ENCODE peak calls at places on chromosome 22, in ten cellular contexts. E is tibial nerve, P is Peyer's patch, S is endothelial cell of umbilical vein, M is adrenal gland, I is body of pancreas, N is IMR-90, Z is prostate gland, O is breast epithelium, C is transverse colon. A is an unnamed sample.

GRCh38 chr22:23503736-23504440 is 76.2 kb downstream of the IGLL1 start:
- DNase-seq in N (no peak), O (no peak), P (no peak), E (no peak), C (no peak), M (no peak), Z (no peak), I (no peak), S (no peak), A (no peak)

GRCh38 chr22:32987081-32987631 is 71.0 kb downstream of the SYN3 start:
- DNase-seq in C (no peak), P (no peak), O (peak; percentile 78), Z (no peak), S (no peak), E (no peak), I (no peak), M (peak; percentile 77), N (no peak), A (peak; percentile 79)

GRCh38 chr22:35324067-35324466 is 24.4 kb downstream of the TOM1 start:
- DNase-seq in I (no peak), E (no peak), M (no peak), S (no peak), N (no peak), C (no peak), O (no peak), Z (no peak), P (no peak), A (no peak)

GRCh38 chr22:25898707-25899365 is 156.8 kb downstream of the MYO18B start:
- DNase-seq in Z (no peak), E (no peak), O (no peak), C (no peak), I (no peak), M (no peak), S (no peak), P (no peak), N (no peak), A (peak; percentile 39)

GRCh38 chr22:35257321-35258143 is at the start of gene HMGXB4:
- DNase-seq in I (peak; percentile 86), C (peak; percentile 88), S (peak; percentile 83), N (peak; percentile 86), E (peak; percentile 68), P (peak; percentile 94), M (peak; percentile 87), O (peak; percentile 76), Z (peak; percentile 84), A (peak; percentile 97)

GRCh38 chr22:22593964-22594656 is 35.0 kb upstream of the PRAME start:
- DNase-seq in O (no peak), E (peak; percentile 18), P (peak; percentile 79), I (peak; percentile 40), Z (no peak), S (peak; percentile 64), M (peak; percentile 67), C (peak; percentile 38), N (peak; percentile 53), A (no peak)

GRCh38 chr22:39621826-39622225 is 51.3 kb downstream of the CACNA1I start:
- DNase-seq in M (no peak), E (no peak), S (no peak), P (no peak), I (no peak), Z (no peak), O (no peak), N (no peak), C (no peak), A (no peak)

GRCh38 chr22:35401863-35402262 is 1.9 kb downstream of the MCM5 start:
- DNase-seq in C (no peak), E (no peak), M (no peak), Z (no peak), P (no peak), N (no peak), I (no peak), S (no peak), O (no peak), A (no peak)

DNA sequence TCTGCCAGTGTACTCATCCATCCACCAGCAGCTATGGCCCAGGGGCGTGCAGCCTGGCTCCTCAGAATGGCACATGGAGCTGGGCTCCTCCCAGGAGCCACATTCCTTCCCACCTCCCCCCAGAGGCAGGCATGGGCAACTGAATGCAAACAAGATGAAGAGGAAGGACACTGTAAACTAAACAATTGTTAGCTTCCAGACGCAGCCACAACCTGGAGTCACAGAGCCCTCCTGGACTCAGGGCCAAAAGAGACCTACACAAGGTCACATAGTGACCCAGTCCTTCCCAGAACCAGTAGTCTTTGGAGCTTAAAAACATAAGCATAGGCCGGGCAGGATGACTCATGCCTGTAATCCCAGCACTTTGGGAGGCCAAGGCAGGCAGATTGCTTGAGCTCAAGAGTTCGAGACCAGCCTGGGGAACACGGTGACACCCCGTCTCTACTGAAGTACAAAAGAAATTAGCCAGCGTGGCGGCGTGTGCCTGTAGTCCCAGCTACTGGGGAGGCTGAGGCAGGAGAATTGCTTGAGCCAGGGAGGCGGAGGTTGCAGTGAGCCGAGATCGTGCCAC is 30.7 kb upstream of the CLDN5 start:
- DNase-seq in P (peak; percentile 40), E (no peak), O (no peak), N (peak; percentile 35), Z (no peak), C (no peak), S (peak; percentile 73), M (peak; percentile 56), I (no peak), A (no peak)
- TF ChIP-seq CTCF in P (no peak), E (no peak), O (no peak), N (peak; percentile 31), Z (no peak), C (no peak), S (peak; percentile 34), M (peak; percentile 15), I (no peak), A (no peak)

GRCh38 chr22:17218341-17218740 is 894 bp downstream of the ADA2 start:
- DNase-seq in N (no peak), M (no peak), S (no peak), C (no peak), P (no peak), I (no peak), Z (no peak), E (no peak), O (no peak), A (no peak)

GRCh38 chr22:17217179-17217578 is 2.1 kb downstream of the ADA2 start:
- DNase-seq in N (no peak), S (no peak), I (no peak), O (no peak), C (no peak), P (no peak), M (no peak), E (no peak), Z (no peak), A (no peak)

GRCh38 chr22:17213976-17214375 is 5.3 kb downstream of the ADA2 start:
- DNase-seq in C (peak; percentile 69), S (peak; percentile 40), I (peak; percentile 69), M (peak; percentile 61), Z (peak; percentile 19), O (no peak), N (peak; percentile 3), E (no peak), P (peak; percentile 62), A (no peak)

DNA sequence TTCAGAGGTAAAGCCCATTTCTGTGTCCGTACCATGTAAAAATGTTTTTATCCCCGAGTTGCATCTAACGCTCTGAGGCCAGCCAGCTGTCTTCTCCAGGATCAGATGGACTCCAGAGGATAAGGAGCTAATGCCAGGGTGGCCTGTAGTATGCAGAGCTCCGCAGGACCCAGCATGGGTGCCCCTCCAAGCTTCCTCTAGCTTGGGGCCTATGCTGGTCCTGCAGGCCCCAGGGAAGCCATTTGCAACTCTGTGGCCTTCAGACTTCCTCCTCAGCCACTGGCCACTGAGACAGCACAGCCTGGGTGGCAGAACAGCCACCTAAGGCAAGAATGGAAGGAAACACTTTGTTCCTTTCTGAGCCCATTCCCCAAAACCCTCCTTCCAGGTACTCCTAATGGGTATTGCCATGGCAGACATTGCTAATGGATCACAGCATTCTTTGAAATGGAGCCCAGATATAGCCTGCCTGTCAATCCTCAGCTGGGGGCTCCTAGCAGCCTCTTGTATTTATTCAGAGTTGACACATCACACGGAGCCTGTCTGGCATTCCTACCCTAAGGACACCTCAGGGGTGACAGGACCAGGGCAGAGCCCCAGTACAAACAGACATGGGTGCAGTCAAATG is 4.7 kb downstream of the ADA2 start:
- DNase-seq in P (no peak), N (no peak), E (no peak), C (no peak), O (no peak), M (no peak), Z (no peak), S (no peak), I (no peak), A (no peak)
- H3K4me3 ChIP-seq in P (no peak overlapping the region), N (no peak overlapping the region), E (no peak overlapping the region), C (no peak overlapping the region), O (no peak overlapping the region), M (no peak overlapping the region), Z (no peak overlapping the region), S (no peak overlapping the region), I (no peak overlapping the region), A (no peak overlapping the region)

DNA sequence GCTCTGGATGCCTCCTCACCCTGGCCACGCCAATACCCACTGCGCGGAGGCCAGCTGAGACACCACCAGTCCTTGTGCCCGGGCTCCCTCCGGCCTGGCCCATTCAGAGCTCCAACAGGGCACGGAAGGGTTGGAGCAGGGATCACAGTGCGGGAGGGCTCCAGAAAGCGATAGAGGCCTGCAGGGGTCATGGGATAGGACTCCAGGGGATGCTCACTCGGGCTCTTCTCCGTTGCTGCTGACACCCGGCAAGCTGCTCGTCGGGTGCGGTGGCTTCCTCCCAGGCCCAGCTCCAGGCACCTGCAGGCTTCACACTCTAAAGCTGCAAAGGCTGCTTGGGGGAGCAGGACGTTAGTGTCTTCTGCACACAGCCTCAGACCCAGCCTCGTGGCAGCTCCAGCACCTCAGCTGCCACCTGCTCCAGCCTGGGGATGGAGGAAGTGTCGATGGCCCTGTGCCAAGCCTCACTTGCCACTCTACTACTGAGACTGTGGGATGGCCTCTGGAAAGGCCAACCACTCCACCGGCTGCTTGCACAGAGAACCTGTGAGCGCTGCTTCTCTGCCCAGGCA is 10.6 kb downstream of the WNT7B start:
- DNase-seq in I (peak; percentile 36), C (no peak), S (no peak), N (no peak), M (no peak), Z (no peak), E (no peak), P (no peak), O (no peak), A (no peak)
- TF ChIP-seq POLR2A in I (no peak), C (no peak), S (no peak), N (no peak), M (no peak), Z (no peak), E (no peak), P (no peak), O (no peak), A (no peak)

GRCh38 chr22:41367680-41368542 is 13.8 kb upstream of the TEF start:
- DNase-seq in N (peak; percentile 22), I (peak; percentile 77), P (no peak), C (peak; percentile 30), S (no peak), O (peak; percentile 74), M (peak; percentile 37), E (no peak), Z (peak; percentile 23), A (no peak)

GRCh38 chr22:41364955-41365354 is 16.8 kb upstream of the TEF start:
- DNase-seq in E (no peak), O (no peak), N (no peak), M (no peak), C (no peak), I (peak; percentile 67), P (no peak), S (no peak), Z (no peak), A (no peak)

GRCh38 chr22:41365425-41365824 is 16.3 kb upstream of the TEF start:
- DNase-seq in E (no peak), O (no peak), C (no peak), Z (no peak), P (no peak), M (no peak), N (no peak), I (no peak), S (no peak), A (no peak)

GRCh38 chr22:41367039-41367679 is 14.6 kb upstream of the TEF start:
- DNase-seq in Z (peak; percentile 94), M (peak; percentile 98), N (peak; percentile 96), S (peak; percentile 96), P (peak; percentile 91), E (peak; percentile 96), C (peak; percentile 95), I (peak; percentile 98), O (peak; percentile 91), A (peak; percentile 89)

GRCh38 chr22:41366323-41367014 is 15.3 kb upstream of the TEF start:
- DNase-seq in C (no peak), I (no peak), Z (no peak), N (no peak), E (no peak), S (no peak), P (no peak), O (no peak), M (no peak), A (no peak)
- TF ChIP-seq CTCF in C (no peak), I (no peak), Z (no peak), N (no peak), E (no peak), S (no peak), P (no peak), O (no peak), M (no peak), A (no peak)